ENCODE peak calls at places on chromosomes 1 and 21, in seven cellular contexts. One of them, this sample, is unnamed. For H3K4me1, the result is how much of the 10 kb centered on the place peaks cover.

GRCh38 chr1:55374801-55375616 is 159.8 kb upstream of the USP24 start:
- DNase-seq in cardiac muscle cell: no peak
- DNase-seq in aorta: no peak
- DNase-seq in mesendoderm: no peak
- DNase-seq in uterus: peak
- DNase-seq in foreskin keratinocyte: no peak
- DNase-seq in prostate gland: no peak
- DNase-seq in this sample: peak

GRCh38 chr1:43482240-43482639 is 28.5 kb upstream of the HYI start:
- DNase-seq in mesendoderm: no peak
- DNase-seq in prostate gland: no peak
- DNase-seq in cardiac muscle cell: peak
- DNase-seq in uterus: no peak
- DNase-seq in aorta: no peak
- DNase-seq in foreskin keratinocyte: no peak
- DNase-seq in this sample: no peak

GRCh38 chr1:237748192-237748591 is 142.5 kb downstream of the ZP4 start:
- DNase-seq in prostate gland: no peak
- DNase-seq in uterus: no peak
- DNase-seq in foreskin keratinocyte: no peak
- DNase-seq in aorta: no peak
- DNase-seq in cardiac muscle cell: peak
- DNase-seq in mesendoderm: peak
- DNase-seq in this sample: no peak

GRCh38 chr1:225691861-225692516 is 39.1 kb upstream of the ENAH start:
- DNase-seq in foreskin keratinocyte: no peak
- DNase-seq in mesendoderm: peak
- DNase-seq in uterus: no peak
- DNase-seq in cardiac muscle cell: peak
- DNase-seq in aorta: no peak
- DNase-seq in prostate gland: no peak
- DNase-seq in this sample: no peak

GRCh38 chr1:210248341-210248740 is 15.7 kb downstream of the SERTAD4 start:
- DNase-seq in cardiac muscle cell: peak
- DNase-seq in prostate gland: no peak
- DNase-seq in aorta: no peak
- DNase-seq in foreskin keratinocyte: no peak
- DNase-seq in mesendoderm: no peak
- DNase-seq in uterus: no peak
- DNase-seq in this sample: no peak

GRCh38 chr1:116661633-116662032 is 5.9 kb downstream of the IGSF3 start:
- DNase-seq in foreskin keratinocyte: no peak
- DNase-seq in prostate gland: no peak
- DNase-seq in cardiac muscle cell: no peak
- DNase-seq in uterus: no peak
- DNase-seq in aorta: no peak
- DNase-seq in mesendoderm: no peak
- DNase-seq in this sample: no peak

GRCh38 chr1:2508751-2509150 is 17.6 kb downstream of the PANK4 start:
- DNase-seq in prostate gland: no peak
- DNase-seq in aorta: no peak
- DNase-seq in foreskin keratinocyte: no peak
- DNase-seq in mesendoderm: no peak
- DNase-seq in uterus: no peak
- DNase-seq in cardiac muscle cell: no peak
- DNase-seq in this sample: no peak

GRCh38 chr1:159877695-159878444 is 15.4 kb upstream of the VSIG8 start:
- DNase-seq in cardiac muscle cell: no peak
- DNase-seq in foreskin keratinocyte: no peak
- DNase-seq in prostate gland: no peak
- DNase-seq in aorta: no peak
- DNase-seq in uterus: no peak
- DNase-seq in mesendoderm: no peak
- DNase-seq in this sample: no peak

GRCh38 chr21:41686664-41687063 is 80.2 kb downstream of the RIPK4 start:
- DNase-seq in cardiac muscle cell: no peak
- DNase-seq in mesendoderm: no peak
- DNase-seq in uterus: no peak
- DNase-seq in prostate gland: no peak
- DNase-seq in foreskin keratinocyte: no peak
- DNase-seq in aorta: peak
- DNase-seq in this sample: no peak

GRCh38 chr1:110756506-110756905 is 81.8 kb upstream of the KCNA3 start:
- DNase-seq in mesendoderm: no peak
- DNase-seq in prostate gland: no peak
- DNase-seq in foreskin keratinocyte: no peak
- DNase-seq in uterus: no peak
- DNase-seq in aorta: no peak
- DNase-seq in cardiac muscle cell: no peak
- DNase-seq in this sample: no peak

GRCh38 chr21:44898011-44898493 is 22.6 kb downstream of the ITGB2 start:
- DNase-seq in aorta: no peak
- DNase-seq in uterus: no peak
- DNase-seq in prostate gland: no peak
- DNase-seq in foreskin keratinocyte: no peak
- DNase-seq in cardiac muscle cell: no peak
- DNase-seq in mesendoderm: no peak
- DNase-seq in this sample: no peak

GRCh38 chr21:16194851-16195251 is 465.1 kb downstream of the USP25 start:
- DNase-seq in cardiac muscle cell: peak
- DNase-seq in uterus: no peak
- DNase-seq in prostate gland: no peak
- DNase-seq in mesendoderm: no peak
- DNase-seq in foreskin keratinocyte: peak
- DNase-seq in aorta: no peak
- DNase-seq in this sample: no peak

GRCh38 chr1:178094752-178095645 is 1.1 kb downstream of the RASAL2 start:
- DNase-seq in uterus: no peak
- DNase-seq in foreskin keratinocyte: no peak
- DNase-seq in prostate gland: no peak
- DNase-seq in cardiac muscle cell: peak
- DNase-seq in aorta: no peak
- DNase-seq in mesendoderm: peak
- DNase-seq in this sample: no peak

GRCh38 chr1:156581661-156582387 is 2.3 kb downstream of the TTC24 start:
- DNase-seq in foreskin keratinocyte: no peak
- DNase-seq in mesendoderm: no peak
- DNase-seq in aorta: peak
- DNase-seq in prostate gland: no peak
- DNase-seq in cardiac muscle cell: no peak
- DNase-seq in uterus: no peak
- DNase-seq in this sample: no peak

GRCh38 chr1:26239936-26240335 is 5.9 kb downstream of the CEP85 start:
- DNase-seq in mesendoderm: no peak
- DNase-seq in uterus: no peak
- DNase-seq in foreskin keratinocyte: no peak
- DNase-seq in aorta: no peak
- DNase-seq in prostate gland: no peak
- DNase-seq in cardiac muscle cell: peak
- DNase-seq in this sample: no peak

GRCh38 chr1:172328266-172328665 is 92.2 kb upstream of the C1orf105 start:
- DNase-seq in prostate gland: no peak
- DNase-seq in cardiac muscle cell: no peak
- DNase-seq in mesendoderm: no peak
- DNase-seq in uterus: no peak
- DNase-seq in aorta: no peak
- DNase-seq in foreskin keratinocyte: no peak
- DNase-seq in this sample: no peak

DNA sequence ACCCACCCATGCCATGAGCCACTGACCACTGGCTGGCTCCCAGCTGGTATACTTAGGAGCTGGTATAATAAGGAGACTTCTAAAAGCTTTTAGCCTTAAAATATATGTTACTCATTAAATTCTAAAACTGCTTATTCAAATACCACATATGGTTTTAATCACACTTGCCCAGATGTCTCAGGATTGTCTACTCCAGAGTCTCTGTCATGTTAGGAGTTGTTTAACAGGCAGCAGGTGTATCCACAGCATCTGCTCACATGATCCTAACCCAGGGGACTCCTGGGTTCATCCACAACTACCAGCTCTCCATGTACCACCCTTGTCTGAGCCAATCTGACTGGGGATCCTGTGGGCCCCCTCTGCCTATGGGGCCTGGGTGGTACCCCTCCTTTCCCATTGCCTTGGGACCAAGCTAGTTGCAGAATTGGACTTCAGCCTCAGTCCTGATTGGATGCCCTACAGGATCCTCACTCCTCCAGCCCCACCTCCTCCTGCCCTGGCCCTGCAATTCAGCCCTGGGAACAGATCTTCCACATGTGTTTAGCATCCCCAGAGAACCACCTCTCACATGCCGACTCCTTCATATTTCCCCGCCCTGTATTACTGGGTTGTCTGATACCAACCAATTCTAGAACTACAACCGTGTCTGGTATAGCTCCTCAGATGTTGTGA is 61.3 kb downstream of the BCAR3 start:
- DNase-seq in uterus: no peak
- DNase-seq in mesendoderm: no peak
- DNase-seq in aorta: no peak
- DNase-seq in cardiac muscle cell: no peak
- DNase-seq in prostate gland: no peak
- DNase-seq in foreskin keratinocyte: no peak
- DNase-seq in this sample: no peak
- H3K4me1 ChIP-seq in uterus: under half
- H3K4me1 ChIP-seq in mesendoderm: half or more
- H3K4me1 ChIP-seq in aorta: under half
- H3K4me1 ChIP-seq in cardiac muscle cell: under half
- H3K4me1 ChIP-seq in prostate gland: under half
- H3K4me1 ChIP-seq in foreskin keratinocyte: half or more
- H3K4me1 ChIP-seq in this sample: under half

GRCh38 chr1:11233208-11233607 is 29.1 kb downstream of the MTOR start:
- DNase-seq in mesendoderm: no peak
- DNase-seq in prostate gland: no peak
- DNase-seq in aorta: no peak
- DNase-seq in cardiac muscle cell: no peak
- DNase-seq in foreskin keratinocyte: no peak
- DNase-seq in uterus: no peak
- DNase-seq in this sample: no peak
- H3K4me1 ChIP-seq in mesendoderm: under half
- H3K4me1 ChIP-seq in prostate gland: under half
- H3K4me1 ChIP-seq in aorta: under half
- H3K4me1 ChIP-seq in cardiac muscle cell: under half
- H3K4me1 ChIP-seq in foreskin keratinocyte: under half
- H3K4me1 ChIP-seq in uterus: under half
- H3K4me1 ChIP-seq in this sample: under half

DNA sequence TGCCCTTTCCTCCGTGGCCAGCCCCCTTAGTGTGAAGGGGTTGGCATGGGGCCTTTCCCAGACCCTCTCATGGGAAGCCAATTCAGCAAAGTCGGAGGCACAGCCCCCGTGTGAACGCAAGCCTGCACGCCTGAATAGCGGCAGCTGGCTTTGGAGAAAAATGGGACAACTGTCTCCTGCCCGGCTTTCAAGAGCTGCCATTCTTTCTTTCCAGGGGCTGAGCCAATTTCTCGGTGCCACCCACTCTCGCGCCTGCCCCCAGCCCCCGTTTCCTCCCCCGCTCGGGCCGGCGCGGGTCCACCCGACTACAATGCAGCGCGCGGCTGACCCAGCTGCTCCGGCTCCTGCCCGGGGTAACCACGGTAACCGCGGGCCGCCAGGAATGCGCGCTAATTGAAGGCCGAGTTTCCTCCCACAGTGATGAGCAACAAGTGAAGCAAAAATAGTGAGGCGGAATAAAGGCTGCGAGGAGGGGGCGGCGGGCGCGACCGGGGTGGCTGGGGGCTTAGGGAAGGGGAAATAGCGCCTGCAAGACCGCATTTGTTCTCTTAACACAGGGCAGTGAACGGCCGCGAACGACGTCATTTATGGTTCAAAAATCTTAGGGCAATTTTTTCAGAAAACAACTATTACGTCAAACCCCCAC is 27.8 kb downstream of the ILDR2 start:
- DNase-seq in mesendoderm: peak
- DNase-seq in prostate gland: no peak
- DNase-seq in cardiac muscle cell: peak
- DNase-seq in aorta: peak
- DNase-seq in foreskin keratinocyte: no peak
- DNase-seq in uterus: peak
- DNase-seq in this sample: peak
- H3K4me1 ChIP-seq in mesendoderm: under half
- H3K4me1 ChIP-seq in prostate gland: under half
- H3K4me1 ChIP-seq in cardiac muscle cell: under half
- H3K4me1 ChIP-seq in aorta: under half
- H3K4me1 ChIP-seq in foreskin keratinocyte: under half
- H3K4me1 ChIP-seq in uterus: under half
- H3K4me1 ChIP-seq in this sample: under half

DNA sequence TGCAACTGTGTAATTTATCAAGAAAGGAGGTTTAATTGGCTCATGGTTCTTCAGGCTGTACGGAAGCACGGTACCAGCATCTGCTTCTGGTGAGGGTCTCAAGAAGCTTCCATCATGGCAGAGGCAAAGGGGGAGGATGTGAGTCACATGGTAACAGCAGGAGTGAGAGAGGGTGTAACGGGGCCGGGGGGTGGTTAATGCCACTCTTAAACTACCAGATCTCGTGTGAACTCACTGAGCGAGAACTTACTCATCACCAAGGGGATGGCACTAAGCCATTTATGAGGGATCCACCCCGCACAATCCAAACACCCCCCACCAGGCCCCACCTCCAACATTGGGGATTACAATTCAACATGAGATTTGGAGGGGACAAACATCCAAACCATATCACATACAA is 21.0 kb upstream of the IFFO2 start:
- DNase-seq in aorta: no peak
- DNase-seq in uterus: no peak
- DNase-seq in foreskin keratinocyte: no peak
- DNase-seq in prostate gland: no peak
- DNase-seq in mesendoderm: no peak
- DNase-seq in cardiac muscle cell: no peak
- DNase-seq in this sample: no peak
- H3K4me1 ChIP-seq in aorta: under half
- H3K4me1 ChIP-seq in uterus: under half
- H3K4me1 ChIP-seq in foreskin keratinocyte: under half
- H3K4me1 ChIP-seq in prostate gland: under half
- H3K4me1 ChIP-seq in mesendoderm: under half
- H3K4me1 ChIP-seq in cardiac muscle cell: under half
- H3K4me1 ChIP-seq in this sample: under half

DNA sequence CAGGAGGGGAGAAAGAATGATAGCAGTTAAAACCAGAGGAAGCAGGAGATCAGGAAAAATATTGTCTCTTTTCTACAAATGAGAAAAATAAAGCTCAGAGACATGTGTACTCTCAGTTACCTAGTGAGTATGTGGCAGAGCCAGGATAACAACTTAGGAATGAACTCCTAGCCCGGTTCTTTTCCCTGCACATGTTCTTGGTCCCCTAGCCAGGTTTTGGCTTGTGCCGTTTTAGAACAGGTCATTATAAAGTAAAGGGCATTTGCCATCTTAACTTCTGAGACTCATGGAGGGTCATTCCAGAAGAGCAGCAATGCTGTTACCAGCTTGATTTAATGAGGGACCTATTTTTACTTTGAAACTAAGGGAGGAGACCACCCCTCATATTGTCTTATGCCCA is 48.1 kb upstream of the DAB1 start:
- DNase-seq in mesendoderm: no peak
- DNase-seq in uterus: no peak
- DNase-seq in aorta: no peak
- DNase-seq in prostate gland: no peak
- DNase-seq in cardiac muscle cell: no peak
- DNase-seq in foreskin keratinocyte: no peak
- DNase-seq in this sample: no peak
- H3K4me1 ChIP-seq in mesendoderm: under half
- H3K4me1 ChIP-seq in uterus: under half
- H3K4me1 ChIP-seq in aorta: under half
- H3K4me1 ChIP-seq in prostate gland: under half
- H3K4me1 ChIP-seq in cardiac muscle cell: under half
- H3K4me1 ChIP-seq in foreskin keratinocyte: under half
- H3K4me1 ChIP-seq in this sample: under half

This sample was measured in ovary.